ENCODE peak calls at places on chromosome 18, in eight cellular contexts. One of them, this sample, is unnamed. For H3K4me1, the result is how much of the 10 kb centered on the place peaks cover.

GRCh38 chr18:66734451-66734850 is 130.6 kb upstream of the CDH19 start:
- DNase-seq in breast epithelium: no peak
- DNase-seq in HepG2: no peak
- DNase-seq in heart left ventricle: no peak
- DNase-seq in CD8-positive, alpha-beta T cell: no peak
- DNase-seq in naive thymus-derived CD4-positive, alpha-beta T cell: no peak
- DNase-seq in pancreas: no peak
- DNase-seq in fibroblast of lung: peak
- DNase-seq in this sample: no peak

GRCh38 chr18:21439453-21439852 is 161.1 kb downstream of the ESCO1 start:
- DNase-seq in breast epithelium: no peak
- DNase-seq in HepG2: peak
- DNase-seq in heart left ventricle: no peak
- DNase-seq in CD8-positive, alpha-beta T cell: no peak
- DNase-seq in naive thymus-derived CD4-positive, alpha-beta T cell: no peak
- DNase-seq in pancreas: no peak
- DNase-seq in fibroblast of lung: peak
- DNase-seq in this sample: no peak

GRCh38 chr18:10072659-10073309 is 159.0 kb downstream of the VAPA start:
- DNase-seq in breast epithelium: no peak
- DNase-seq in HepG2: no peak
- DNase-seq in heart left ventricle: no peak
- DNase-seq in CD8-positive, alpha-beta T cell: no peak
- DNase-seq in naive thymus-derived CD4-positive, alpha-beta T cell: no peak
- DNase-seq in pancreas: no peak
- DNase-seq in fibroblast of lung: peak
- DNase-seq in this sample: no peak

GRCh38 chr18:79497638-79498081 is 101.9 kb downstream of the NFATC1 start:
- DNase-seq in breast epithelium: no peak
- DNase-seq in HepG2: no peak
- DNase-seq in heart left ventricle: no peak
- DNase-seq in CD8-positive, alpha-beta T cell: no peak
- DNase-seq in naive thymus-derived CD4-positive, alpha-beta T cell: no peak
- DNase-seq in pancreas: no peak
- DNase-seq in fibroblast of lung: peak
- DNase-seq in this sample: no peak

GRCh38 chr18:848062-848795 is 36.2 kb upstream of the YES1 start:
- DNase-seq in breast epithelium: no peak
- DNase-seq in HepG2: peak
- DNase-seq in heart left ventricle: no peak
- DNase-seq in CD8-positive, alpha-beta T cell: no peak
- DNase-seq in naive thymus-derived CD4-positive, alpha-beta T cell: no peak
- DNase-seq in pancreas: no peak
- DNase-seq in fibroblast of lung: no peak
- DNase-seq in this sample: no peak

GRCh38 chr18:11279461-11279860 is 130.1 kb upstream of the PIEZO2 start:
- DNase-seq in breast epithelium: no peak
- DNase-seq in HepG2: no peak
- DNase-seq in heart left ventricle: no peak
- DNase-seq in CD8-positive, alpha-beta T cell: no peak
- DNase-seq in naive thymus-derived CD4-positive, alpha-beta T cell: no peak
- DNase-seq in pancreas: no peak
- DNase-seq in fibroblast of lung: no peak
- DNase-seq in this sample: no peak

GRCh38 chr18:23950644-23951043 is 63.9 kb upstream of the TTC39C start:
- DNase-seq in breast epithelium: no peak
- DNase-seq in HepG2: no peak
- DNase-seq in heart left ventricle: no peak
- DNase-seq in CD8-positive, alpha-beta T cell: no peak
- DNase-seq in naive thymus-derived CD4-positive, alpha-beta T cell: no peak
- DNase-seq in pancreas: no peak
- DNase-seq in fibroblast of lung: no peak
- DNase-seq in this sample: no peak

GRCh38 chr18:22370414-22370813 is 47.3 kb downstream of the CTAGE1 start:
- DNase-seq in breast epithelium: no peak
- DNase-seq in HepG2: no peak
- DNase-seq in heart left ventricle: no peak
- DNase-seq in CD8-positive, alpha-beta T cell: no peak
- DNase-seq in naive thymus-derived CD4-positive, alpha-beta T cell: no peak
- DNase-seq in pancreas: no peak
- DNase-seq in fibroblast of lung: no peak
- DNase-seq in this sample: no peak

GRCh38 chr18:60664736-60665135 is 292.2 kb upstream of the MC4R start:
- DNase-seq in breast epithelium: no peak
- DNase-seq in HepG2: no peak
- DNase-seq in heart left ventricle: no peak
- DNase-seq in CD8-positive, alpha-beta T cell: no peak
- DNase-seq in naive thymus-derived CD4-positive, alpha-beta T cell: no peak
- DNase-seq in pancreas: no peak
- DNase-seq in fibroblast of lung: no peak
- DNase-seq in this sample: no peak

GRCh38 chr18:2420367-2420766 is 150.9 kb downstream of the METTL4 start:
- DNase-seq in breast epithelium: no peak
- DNase-seq in HepG2: no peak
- DNase-seq in heart left ventricle: no peak
- DNase-seq in CD8-positive, alpha-beta T cell: no peak
- DNase-seq in naive thymus-derived CD4-positive, alpha-beta T cell: no peak
- DNase-seq in pancreas: no peak
- DNase-seq in fibroblast of lung: no peak
- DNase-seq in this sample: no peak

GRCh38 chr18:44741551-44741950 is 60.9 kb downstream of the SETBP1 start:
- DNase-seq in breast epithelium: no peak
- DNase-seq in HepG2: no peak
- DNase-seq in heart left ventricle: no peak
- DNase-seq in CD8-positive, alpha-beta T cell: no peak
- DNase-seq in naive thymus-derived CD4-positive, alpha-beta T cell: no peak
- DNase-seq in pancreas: no peak
- DNase-seq in fibroblast of lung: no peak
- DNase-seq in this sample: no peak

GRCh38 chr18:77857926-77858325 is 608.3 kb downstream of the GALR1 start:
- DNase-seq in breast epithelium: no peak
- DNase-seq in HepG2: no peak
- DNase-seq in heart left ventricle: no peak
- DNase-seq in CD8-positive, alpha-beta T cell: no peak
- DNase-seq in naive thymus-derived CD4-positive, alpha-beta T cell: no peak
- DNase-seq in pancreas: no peak
- DNase-seq in fibroblast of lung: no peak
- DNase-seq in this sample: no peak

GRCh38 chr18:6537468-6537867 is 122.8 kb upstream of the L3MBTL4 start:
- DNase-seq in breast epithelium: no peak
- DNase-seq in HepG2: no peak
- DNase-seq in heart left ventricle: no peak
- DNase-seq in CD8-positive, alpha-beta T cell: no peak
- DNase-seq in naive thymus-derived CD4-positive, alpha-beta T cell: no peak
- DNase-seq in pancreas: no peak
- DNase-seq in fibroblast of lung: no peak
- DNase-seq in this sample: no peak

GRCh38 chr18:55314031-55314430 is 274.0 kb downstream of the TCF4 start:
- DNase-seq in breast epithelium: no peak
- DNase-seq in HepG2: no peak
- DNase-seq in heart left ventricle: no peak
- DNase-seq in CD8-positive, alpha-beta T cell: no peak
- DNase-seq in naive thymus-derived CD4-positive, alpha-beta T cell: no peak
- DNase-seq in pancreas: no peak
- DNase-seq in fibroblast of lung: no peak
- DNase-seq in this sample: no peak
- H3K4me1 ChIP-seq in breast epithelium: under half
- H3K4me1 ChIP-seq in HepG2: under half
- H3K4me1 ChIP-seq in heart left ventricle: under half
- H3K4me1 ChIP-seq in CD8-positive, alpha-beta T cell: under half
- H3K4me1 ChIP-seq in naive thymus-derived CD4-positive, alpha-beta T cell: under half
- H3K4me1 ChIP-seq in pancreas: under half
- H3K4me1 ChIP-seq in fibroblast of lung: under half
- H3K4me1 ChIP-seq in this sample: under half

GRCh38 chr18:8626414-8627106 is 17.3 kb downstream of the RAB12 start:
- DNase-seq in breast epithelium: no peak
- DNase-seq in HepG2: peak
- DNase-seq in heart left ventricle: no peak
- DNase-seq in CD8-positive, alpha-beta T cell: no peak
- DNase-seq in naive thymus-derived CD4-positive, alpha-beta T cell: no peak
- DNase-seq in pancreas: no peak
- DNase-seq in fibroblast of lung: no peak
- DNase-seq in this sample: no peak

GRCh38 chr18:8629602-8630001 is 20.4 kb downstream of the RAB12 start:
- DNase-seq in breast epithelium: no peak
- DNase-seq in HepG2: no peak
- DNase-seq in heart left ventricle: no peak
- DNase-seq in CD8-positive, alpha-beta T cell: no peak
- DNase-seq in naive thymus-derived CD4-positive, alpha-beta T cell: no peak
- DNase-seq in pancreas: no peak
- DNase-seq in fibroblast of lung: no peak
- DNase-seq in this sample: no peak

GRCh38 chr18:8625693-8626092 is 16.5 kb downstream of the RAB12 start:
- DNase-seq in breast epithelium: no peak
- DNase-seq in HepG2: no peak
- DNase-seq in heart left ventricle: no peak
- DNase-seq in CD8-positive, alpha-beta T cell: no peak
- DNase-seq in naive thymus-derived CD4-positive, alpha-beta T cell: no peak
- DNase-seq in pancreas: no peak
- DNase-seq in fibroblast of lung: no peak
- DNase-seq in this sample: no peak

GRCh38 chr18:8627540-8627939 is 18.3 kb downstream of the RAB12 start:
- DNase-seq in breast epithelium: no peak
- DNase-seq in HepG2: peak
- DNase-seq in heart left ventricle: no peak
- DNase-seq in CD8-positive, alpha-beta T cell: no peak
- DNase-seq in naive thymus-derived CD4-positive, alpha-beta T cell: no peak
- DNase-seq in pancreas: no peak
- DNase-seq in fibroblast of lung: no peak
- DNase-seq in this sample: no peak

DNA sequence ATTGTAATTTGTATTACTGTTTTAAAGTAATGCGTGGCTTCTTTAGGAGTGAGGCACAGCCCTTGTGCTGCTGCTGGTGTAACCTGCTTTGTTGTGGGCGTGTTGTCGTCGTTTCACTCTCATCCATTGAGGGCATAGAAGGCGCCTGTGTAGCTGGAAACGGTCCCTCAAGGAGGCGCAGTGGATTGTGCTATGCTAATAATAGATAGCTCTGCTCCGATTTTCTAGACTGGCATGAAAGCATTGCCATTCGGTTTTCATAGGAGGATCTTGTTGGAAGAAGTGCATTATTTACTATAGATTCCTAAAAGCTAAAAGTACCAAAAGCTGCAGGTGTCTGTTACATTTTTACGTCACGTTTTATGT is 17.9 kb downstream of the RAB12 start:
- DNase-seq in breast epithelium: no peak
- DNase-seq in HepG2: no peak
- DNase-seq in heart left ventricle: peak
- DNase-seq in CD8-positive, alpha-beta T cell: no peak
- DNase-seq in naive thymus-derived CD4-positive, alpha-beta T cell: no peak
- DNase-seq in pancreas: no peak
- DNase-seq in fibroblast of lung: no peak
- DNase-seq in this sample: no peak
- H3K4me1 ChIP-seq in breast epithelium: under half
- H3K4me1 ChIP-seq in HepG2: half or more
- H3K4me1 ChIP-seq in heart left ventricle: under half
- H3K4me1 ChIP-seq in CD8-positive, alpha-beta T cell: under half
- H3K4me1 ChIP-seq in naive thymus-derived CD4-positive, alpha-beta T cell: under half
- H3K4me1 ChIP-seq in pancreas: under half
- H3K4me1 ChIP-seq in fibroblast of lung: under half
- H3K4me1 ChIP-seq in this sample: under half

GRCh38 chr18:55863876-55864275 is 275.9 kb upstream of the TCF4 start:
- DNase-seq in breast epithelium: no peak
- DNase-seq in HepG2: no peak
- DNase-seq in heart left ventricle: peak
- DNase-seq in CD8-positive, alpha-beta T cell: no peak
- DNase-seq in naive thymus-derived CD4-positive, alpha-beta T cell: no peak
- DNase-seq in pancreas: no peak
- DNase-seq in fibroblast of lung: peak
- DNase-seq in this sample: peak

GRCh38 chr18:55858661-55859111 is 270.7 kb upstream of the TCF4 start:
- DNase-seq in breast epithelium: no peak
- DNase-seq in HepG2: no peak
- DNase-seq in heart left ventricle: no peak
- DNase-seq in CD8-positive, alpha-beta T cell: no peak
- DNase-seq in naive thymus-derived CD4-positive, alpha-beta T cell: no peak
- DNase-seq in pancreas: no peak
- DNase-seq in fibroblast of lung: peak
- DNase-seq in this sample: no peak

GRCh38 chr18:55859116-55859515 is 271.1 kb upstream of the TCF4 start:
- DNase-seq in breast epithelium: no peak
- DNase-seq in HepG2: no peak
- DNase-seq in heart left ventricle: no peak
- DNase-seq in CD8-positive, alpha-beta T cell: no peak
- DNase-seq in naive thymus-derived CD4-positive, alpha-beta T cell: no peak
- DNase-seq in pancreas: no peak
- DNase-seq in fibroblast of lung: no peak
- DNase-seq in this sample: no peak

GRCh38 chr18:55862693-55863485 is 274.9 kb upstream of the TCF4 start:
- DNase-seq in breast epithelium: no peak
- DNase-seq in HepG2: no peak
- DNase-seq in heart left ventricle: no peak
- DNase-seq in CD8-positive, alpha-beta T cell: no peak
- DNase-seq in naive thymus-derived CD4-positive, alpha-beta T cell: no peak
- DNase-seq in pancreas: no peak
- DNase-seq in fibroblast of lung: no peak
- DNase-seq in this sample: no peak

DNA sequence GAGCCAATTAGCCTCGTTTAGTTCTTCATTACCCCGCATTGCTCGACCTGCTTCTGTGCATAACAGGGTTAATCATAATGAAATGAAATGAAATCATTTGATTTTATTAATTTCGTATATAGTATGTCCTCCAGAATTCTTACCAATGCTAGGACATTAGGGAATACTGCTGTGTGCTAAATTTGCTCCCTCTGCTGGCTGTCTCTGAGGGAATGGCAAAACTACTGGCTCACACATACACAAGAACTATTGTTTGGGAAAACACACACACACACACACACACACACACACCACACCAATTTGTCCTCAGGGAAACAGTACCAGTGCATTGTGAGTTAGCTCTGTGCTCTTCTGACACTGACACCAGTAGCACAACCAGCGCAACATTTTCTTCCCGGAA is 273.3 kb upstream of the TCF4 start:
- DNase-seq in breast epithelium: no peak
- DNase-seq in HepG2: no peak
- DNase-seq in heart left ventricle: no peak
- DNase-seq in CD8-positive, alpha-beta T cell: no peak
- DNase-seq in naive thymus-derived CD4-positive, alpha-beta T cell: no peak
- DNase-seq in pancreas: no peak
- DNase-seq in fibroblast of lung: peak
- DNase-seq in this sample: no peak
- H3K4me1 ChIP-seq in breast epithelium: under half
- H3K4me1 ChIP-seq in HepG2: under half
- H3K4me1 ChIP-seq in heart left ventricle: under half
- H3K4me1 ChIP-seq in CD8-positive, alpha-beta T cell: under half
- H3K4me1 ChIP-seq in naive thymus-derived CD4-positive, alpha-beta T cell: under half
- H3K4me1 ChIP-seq in pancreas: under half
- H3K4me1 ChIP-seq in fibroblast of lung: under half
- H3K4me1 ChIP-seq in this sample: under half

DNA sequence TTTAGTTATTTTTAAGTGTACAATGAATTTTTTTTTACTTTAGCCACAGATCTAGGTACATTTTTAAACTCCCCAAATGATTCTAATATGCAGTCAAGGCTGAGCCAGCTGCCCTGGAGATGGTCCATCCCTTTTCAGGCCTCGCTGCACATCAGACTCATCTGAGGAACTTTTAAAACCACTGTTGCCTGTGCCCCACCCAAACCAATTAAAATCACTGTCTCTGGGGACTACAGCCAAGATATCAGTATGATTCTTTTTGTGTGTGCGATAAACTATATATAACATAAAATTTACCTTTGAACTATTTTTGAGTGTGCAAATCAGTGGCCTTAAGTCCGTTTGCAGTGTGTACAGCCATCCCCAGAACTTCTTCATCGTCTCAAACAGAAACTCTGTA is 9.1 kb upstream of the MALT1 start:
- DNase-seq in breast epithelium: no peak
- DNase-seq in HepG2: no peak
- DNase-seq in heart left ventricle: no peak
- DNase-seq in CD8-positive, alpha-beta T cell: no peak
- DNase-seq in naive thymus-derived CD4-positive, alpha-beta T cell: no peak
- DNase-seq in pancreas: no peak
- DNase-seq in fibroblast of lung: no peak
- DNase-seq in this sample: no peak
- H3K4me1 ChIP-seq in breast epithelium: under half
- H3K4me1 ChIP-seq in HepG2: under half
- H3K4me1 ChIP-seq in heart left ventricle: under half
- H3K4me1 ChIP-seq in CD8-positive, alpha-beta T cell: under half
- H3K4me1 ChIP-seq in naive thymus-derived CD4-positive, alpha-beta T cell: under half
- H3K4me1 ChIP-seq in pancreas: under half
- H3K4me1 ChIP-seq in fibroblast of lung: under half
- H3K4me1 ChIP-seq in this sample: under half

This sample was measured in sigmoid colon.